ENCODE peak calls at places on chromosomes 5 and 9, in four cellular contexts. Q is PC-9, W is GM23338, N is PC-3. U is an unnamed sample.
A peak's percentile ranks its signal among the peaks of the same experiment; 100 is the strongest.

GRCh38 chr5:147530801-147531389 is 21.0 kb upstream of the DPYSL3 start:
- DNase-seq in N (peak; percentile 78), W (no peak), Q (no peak), U (no peak)

GRCh38 chr5:21154526-21154925 is 1166.5 kb upstream of the CDH18 start:
- DNase-seq in N (peak; percentile 90), Q (no peak), W (no peak), U (no peak)

GRCh38 chr5:146284016-146284415 is 54.6 kb upstream of the POU4F3 start:
- DNase-seq in W (no peak), Q (no peak), N (peak; percentile 87), U (no peak)

GRCh38 chr9:79209012-79209411 is 362.8 kb upstream of the TLE4 start:
- DNase-seq in W (peak; percentile 59), Q (no peak), N (no peak), U (no peak)

GRCh38 chr5:106880656-106881055 is 790.1 kb downstream of the EFNA5 start:
- DNase-seq in Q (peak; percentile 12), W (no peak), N (peak; percentile 86), U (no peak)

GRCh38 chr5:143923634-143924265 is 111.8 kb downstream of the HMHB1 start:
- DNase-seq in W (no peak), Q (no peak), N (peak; percentile 60), U (no peak)

GRCh38 chr9:127189628-127190027 is 67.2 kb upstream of the ANGPTL2 start:
- DNase-seq in N (no peak), W (no peak), Q (no peak), U (no peak)

GRCh38 chr5:38536968-38537367 is 19.5 kb downstream of the LIFR start:
- DNase-seq in N (no peak), Q (no peak), W (no peak), U (no peak)

GRCh38 chr5:39092581-39093350 is 18.6 kb upstream of the RICTOR start:
- DNase-seq in W (no peak), Q (no peak), N (peak; percentile 88), U (no peak)

GRCh38 chr5:169218862-169219261 is 82.1 kb downstream of the SLIT3 start:
- DNase-seq in Q (no peak), N (peak; percentile 45), W (no peak), U (peak; percentile 45)

GRCh38 chr5:16669776-16670175 is 53.0 kb upstream of the RETREG1 start:
- DNase-seq in Q (no peak), W (no peak), N (no peak), U (no peak)

GRCh38 chr5:138752341-138752950 is 779 bp upstream of the CTNNA1 start:
- DNase-seq in N (peak; percentile 37), W (peak; percentile 72), Q (peak; percentile 22), U (no peak)

GRCh38 chr9:20642045-20642444 is 19.7 kb upstream of the MLLT3 start:
- DNase-seq in Q (no peak), W (no peak), N (no peak), U (no peak)

GRCh38 chr5:134141346-134142050 is 27.0 kb downstream of the TCF7 start:
- DNase-seq in N (peak; percentile 13), W (no peak), Q (no peak), U (no peak)

GRCh38 chr9:16154570-16155078 is 601.8 kb downstream of the CCDC171 start:
- DNase-seq in Q (peak; percentile 32), W (peak; percentile 91), N (peak; percentile 20), U (no peak)

GRCh38 chr9:97875111-97875510 is 22.1 kb downstream of the FOXE1 start:
- DNase-seq in W (no peak), N (no peak), Q (no peak), U (no peak)

DNA sequence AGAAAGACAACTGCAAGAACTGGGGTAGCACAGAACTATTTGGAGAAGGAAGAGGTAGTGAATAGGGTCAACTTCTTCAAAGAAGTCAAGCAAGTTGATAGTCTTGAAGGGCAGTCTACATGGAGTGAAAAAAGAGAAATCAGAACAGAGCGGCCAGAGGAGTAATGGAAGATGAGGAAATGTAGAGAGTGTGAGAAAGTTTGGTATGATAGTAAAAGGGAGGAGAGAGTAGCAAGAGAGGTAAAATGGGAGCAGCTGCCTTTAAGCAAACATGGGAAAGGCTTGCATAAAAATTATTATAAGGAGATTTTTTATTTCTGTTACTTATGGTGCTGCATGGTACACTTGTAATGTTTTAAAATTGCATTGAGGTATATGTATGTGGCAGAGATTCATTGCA is 6.8 kb downstream of the ITGA2 start:
- DNase-seq in N (no peak), W (no peak), Q (no peak), U (no peak)
- H3F3A ChIP-seq in N (no peaks in the 10 kb centered on the region), W (no peaks in the 10 kb centered on the region), Q (peaks cover 19% of the 10 kb centered on the region), U (peaks cover 60% of the 10 kb centered on the region)

GRCh38 chr9:136723362-136723976 is 11.1 kb downstream of the DIPK1B start:
- DNase-seq in Q (no peak), W (no peak), N (no peak), U (no peak)

GRCh38 chr9:136726118-136726517 is 13.7 kb downstream of the DIPK1B start:
- DNase-seq in Q (no peak), W (no peak), N (no peak), U (no peak)

GRCh38 chr9:136725612-136726011 is 13.2 kb downstream of the DIPK1B start:
- DNase-seq in Q (no peak), N (peak; percentile 72), W (no peak), U (no peak)

GRCh38 chr9:136723989-136724388 is 11.6 kb downstream of the DIPK1B start:
- DNase-seq in N (no peak), W (no peak), Q (no peak), U (no peak)

DNA sequence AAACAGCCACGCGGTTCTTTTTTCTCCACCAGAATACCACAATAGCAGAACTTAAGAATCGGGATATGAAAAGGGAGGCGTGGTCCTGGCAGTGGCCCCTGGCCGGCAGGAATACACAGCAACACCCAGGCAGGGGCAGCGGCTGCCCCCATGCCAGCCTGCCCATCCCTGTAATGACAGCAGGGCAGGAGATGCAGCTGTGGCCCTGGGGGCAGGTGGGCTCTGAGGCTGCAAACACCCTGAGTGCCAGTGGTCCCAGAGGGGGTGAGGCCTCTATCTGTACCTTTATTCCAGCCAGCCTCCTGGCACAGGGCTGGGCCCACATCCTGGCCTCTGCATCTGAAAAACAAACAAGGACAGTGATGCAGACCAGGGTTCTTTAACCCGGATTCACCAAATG is 12.4 kb downstream of the DIPK1B start:
- DNase-seq in Q (no peak), W (no peak), N (no peak), U (no peak)
- H3F3A ChIP-seq in Q (peaks cover 75% of the 10 kb centered on the region), W (peaks cover 50% of the 10 kb centered on the region), N (peaks cover 21% of the 10 kb centered on the region), U (peaks cover 24% of the 10 kb centered on the region)

GRCh38 chr5:120544043-120544442 is 79.9 kb downstream of the PRR16 start:
- DNase-seq in N (no peak), W (no peak), Q (no peak), U (no peak)
- H3F3A ChIP-seq in N (no peaks in the 10 kb centered on the region), W (no peaks in the 10 kb centered on the region), Q (no peaks in the 10 kb centered on the region), U (peaks cover 4% of the 10 kb centered on the region)

GRCh38 chr5:33322632-33323031 is 118.1 kb upstream of the TARS1 start:
- DNase-seq in W (no peak), Q (no peak), N (no peak), U (no peak)

GRCh38 chr5:33321026-33321425 is 119.7 kb upstream of the TARS1 start:
- DNase-seq in N (peak; percentile 88), W (no peak), Q (peak; percentile 40), U (no peak)

GRCh38 chr5:33317271-33317670 is 123.5 kb upstream of the TARS1 start:
- DNase-seq in Q (no peak), W (no peak), N (peak; percentile 84), U (no peak)

GRCh38 chr5:33319151-33319550 is 121.6 kb upstream of the TARS1 start:
- DNase-seq in W (no peak), N (no peak), Q (no peak), U (no peak)

GRCh38 chr5:33319841-33320240 is 120.9 kb upstream of the TARS1 start:
- DNase-seq in Q (no peak), N (no peak), W (no peak), U (no peak)
- H3F3A ChIP-seq in Q (no peaks in the 10 kb centered on the region), N (no peaks in the 10 kb centered on the region), W (no peaks in the 10 kb centered on the region), U (peaks cover 41% of the 10 kb centered on the region)

GRCh38 chr9:114900937-114901802 is 29.2 kb downstream of the TNFSF8 start:
- DNase-seq in N (peak; percentile 19), Q (no peak), W (no peak), U (no peak)
- H3F3A ChIP-seq in N (no peaks in the 10 kb centered on the region), Q (no peaks in the 10 kb centered on the region), W (no peaks in the 10 kb centered on the region), U (peaks cover 24% of the 10 kb centered on the region)

GRCh38 chr9:4303002-4303401 is 3.1 kb upstream of the GLIS3 start:
- DNase-seq in N (peak; percentile 34), Q (no peak), W (no peak), U (no peak)

GRCh38 chr9:4301971-4302427 is 2.1 kb upstream of the GLIS3 start:
- DNase-seq in Q (peak; percentile 55), N (peak; percentile 87), W (no peak), U (no peak)

GRCh38 chr9:4299006-4299795 is 667 bp downstream of the GLIS3 start:
- DNase-seq in N (peak; percentile 18), W (peak; percentile 72), Q (peak; percentile 18), U (peak; percentile 65)

GRCh38 chr9:4298255-4299005 is 1.4 kb downstream of the GLIS3 start:
- DNase-seq in Q (peak; percentile 39), N (peak; percentile 56), W (peak; percentile 51), U (peak; percentile 44)

GRCh38 chr9:4301302-4301701 is 1.4 kb upstream of the GLIS3 start:
- DNase-seq in W (no peak), N (peak; percentile 49), Q (no peak), U (no peak)
- H3F3A ChIP-seq in W (no peaks in the 10 kb centered on the region), N (peaks cover 6% of the 10 kb centered on the region), Q (peaks cover 26% of the 10 kb centered on the region), U (peaks cover 37% of the 10 kb centered on the region)

DNA sequence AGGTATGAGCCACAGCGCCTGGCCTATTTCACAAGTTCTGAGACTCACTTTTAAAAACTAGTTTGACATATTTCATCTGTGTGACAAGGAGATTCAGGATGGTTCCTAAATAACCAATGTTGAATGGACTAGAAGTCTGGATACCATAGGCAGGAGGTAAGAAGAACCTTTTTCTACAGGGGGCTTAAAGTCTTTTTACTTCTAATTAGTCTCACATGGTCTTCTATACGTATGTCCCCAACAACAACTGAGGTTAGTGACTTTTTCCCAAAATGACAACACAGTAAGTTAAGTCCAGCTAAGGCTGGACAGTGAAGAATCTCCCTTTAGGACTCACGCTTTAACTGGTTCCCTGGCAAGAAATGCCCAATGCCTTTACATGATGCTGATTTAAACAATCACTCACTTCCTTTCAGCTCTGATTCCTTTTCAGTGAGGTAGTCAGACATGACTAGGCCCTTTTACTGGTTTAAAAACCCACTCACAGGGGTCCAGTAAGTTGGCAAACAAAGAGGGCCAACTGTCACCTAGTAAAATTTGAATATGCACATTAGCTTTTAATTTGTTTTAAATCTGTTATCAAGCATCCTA is 12.1 kb upstream of the HAUS6 start:
- DNase-seq in Q (no peak), N (peak; percentile 43), W (no peak), U (no peak)
- H3F3A ChIP-seq in Q (no peaks in the 10 kb centered on the region), N (peaks cover 5% of the 10 kb centered on the region), W (peaks cover 2% of the 10 kb centered on the region), U (peaks cover 13% of the 10 kb centered on the region)

GRCh38 chr5:88821161-88821560 is 61.8 kb downstream of the MEF2C start:
- DNase-seq in Q (no peak), N (no peak), W (no peak), U (no peak)
- H3F3A ChIP-seq in Q (no peaks in the 10 kb centered on the region), N (no peaks in the 10 kb centered on the region), W (no peaks in the 10 kb centered on the region), U (no peaks in the 10 kb centered on the region)

GRCh38 chr5:55671975-55672374 is 40.1 kb downstream of the SLC38A9 start:
- DNase-seq in N (no peak), Q (no peak), W (no peak), U (no peak)
- H3F3A ChIP-seq in N (no peaks in the 10 kb centered on the region), Q (peaks cover 12% of the 10 kb centered on the region), W (no peaks in the 10 kb centered on the region), U (peaks cover 37% of the 10 kb centered on the region)